ENCODE peak calls at places on chromosomes 11 and 22, in six cellular contexts. J, Y, I, V, O and Q are unnamed samples.

GRCh38 chr11:64796757-64797541 is 6.1 kb downstream of the MAP4K2 start:
- DNase-seq in I (no peak), O (no peak), V (no peak), Y (no peak), J (no peak), Q (no peak)

GRCh38 chr11:2088284-2088683 is 50.9 kb downstream of the IGF2 start:
- DNase-seq in V (no peak), J (no peak), Y (no peak), I (no peak), O (no peak), Q (no peak)

GRCh38 chr11:911031-911889 is 650 bp upstream of the CHID1 start:
- DNase-seq in I (peak; percentile 76), J (no peak), V (peak; percentile 88), Y (peak; percentile 72), O (no peak), Q (no peak)

GRCh38 chr11:93606314-93606713 is 55.2 kb upstream of the CEP295 start:
- DNase-seq in I (no peak), O (no peak), J (no peak), V (no peak), Y (no peak), Q (no peak)

GRCh38 chr11:119797137-119797611 is 68.2 kb upstream of the NECTIN1 start:
- DNase-seq in J (no peak), O (no peak), V (no peak), I (peak; percentile 90), Y (peak; percentile 32), Q (no peak)

GRCh38 chr11:61118406-61118805 is 16.1 kb downstream of the CD5 start:
- DNase-seq in J (no peak), V (no peak), O (no peak), I (no peak), Y (no peak), Q (no peak)

GRCh38 chr11:16804104-16804947 is 65.9 kb downstream of the C11orf58 start:
- DNase-seq in I (no peak), V (peak; percentile 93), J (no peak), Y (no peak), O (no peak), Q (no peak)

GRCh38 chr11:64441127-64441526 is 82.2 kb downstream of the RPS6KA4 start:
- DNase-seq in J (no peak), O (no peak), V (no peak), Y (no peak), I (no peak), Q (no peak)

GRCh38 chr11:82059505-82059904 is 674.2 kb downstream of the FAM181B start:
- DNase-seq in O (no peak), V (no peak), I (no peak), J (no peak), Y (no peak), Q (no peak)

GRCh38 chr11:14413307-14414072 is 54.5 kb upstream of the RRAS2 start:
- DNase-seq in J (no peak), O (no peak), Y (peak; percentile 86), I (peak; percentile 67), V (peak; percentile 87), Q (no peak)

GRCh38 chr22:46737105-46737975 is 712 bp downstream of the CERK start:
- DNase-seq in V (peak; percentile 47), J (peak; percentile 65), Y (peak; percentile 65), I (peak; percentile 72), O (no peak), Q (no peak)

GRCh38 chr22:39893526-39893925 is at the start of gene ENTHD1:
- DNase-seq in J (no peak), I (no peak), V (no peak), O (no peak), Y (peak; percentile 42), Q (no peak)

GRCh38 chr22:47213571-47214230 is 451.3 kb downstream of the TBC1D22A start:
- DNase-seq in J (peak; percentile 44), Y (peak; percentile 34), O (no peak), V (peak; percentile 32), I (peak; percentile 15), Q (no peak)

GRCh38 chr11:120137611-120138521 is at the start of gene TRIM29:
- DNase-seq in Y (no peak), I (no peak), V (no peak), J (peak; percentile 33), O (no peak), Q (no peak)

GRCh38 chr22:44045171-44045570 is 21.1 kb downstream of the PARVB start:
- DNase-seq in I (no peak), Y (no peak), J (no peak), O (no peak), V (no peak), Q (no peak)

GRCh38 chr11:126307706-126308105 is 3.8 kb downstream of the DCPS start:
- DNase-seq in I (peak; percentile 62), O (no peak), Y (peak; percentile 87), V (peak; percentile 79), J (no peak), Q (no peak)

GRCh38 chr11:10076458-10077141 is 217.4 kb downstream of the SBF2 start:
- DNase-seq in I (peak; percentile 61), J (no peak), Y (peak; percentile 83), V (peak; percentile 66), O (no peak), Q (no peak)

GRCh38 chr11:85182437-85183109 is 444.6 kb downstream of the DLG2 start:
- DNase-seq in J (no peak), O (no peak), Y (peak; percentile 87), V (peak; percentile 65), I (peak; percentile 65), Q (no peak)

GRCh38 chr11:86802601-86803051 is 2.3 kb downstream of the PRSS23 start:
- DNase-seq in V (peak; percentile 74), Y (peak; percentile 81), J (no peak), I (peak; percentile 77), O (no peak), Q (no peak)

GRCh38 chr22:50217543-50218152 is 16.8 kb downstream of the SELENOO start:
- DNase-seq in I (no peak), Y (no peak), O (no peak), J (no peak), V (no peak), Q (no peak)

GRCh38 chr22:29030016-29030617 is 31.5 kb downstream of the C22orf31 start:
- DNase-seq in Y (peak; percentile 29), J (no peak), O (no peak), I (no peak), V (peak; percentile 57), Q (no peak)

GRCh38 chr22:46081036-46081830 is 69.1 kb upstream of the PPARA start:
- DNase-seq in Y (no peak), J (peak; percentile 67), I (no peak), V (no peak), O (no peak), Q (no peak)

GRCh38 chr11:106159846-106160245 is 82.4 kb downstream of the AASDHPPT start:
- DNase-seq in O (no peak), Y (no peak), J (no peak), I (no peak), V (peak; percentile 19), Q (no peak)

GRCh38 chr22:37255558-37256006 is 11.5 kb upstream of the RAC2 start:
- DNase-seq in I (no peak), V (no peak), J (no peak), O (no peak), Y (no peak), Q (no peak)

GRCh38 chr22:31044262-31044861 is 36.8 kb upstream of the SMTN start:
- DNase-seq in Y (no peak), J (no peak), O (peak; percentile 46), I (no peak), V (peak; percentile 63), Q (no peak)

GRCh38 chr11:117477721-117478120 is 150.1 kb downstream of the CEP164 start:
- DNase-seq in Y (no peak), J (no peak), V (no peak), I (no peak), O (no peak), Q (no peak)

GRCh38 chr11:117480221-117480620 is 152.6 kb downstream of the CEP164 start:
- DNase-seq in I (no peak), O (no peak), J (no peak), Y (no peak), V (no peak), Q (no peak)

GRCh38 chr11:117478926-117479325 is 151.3 kb downstream of the CEP164 start:
- DNase-seq in J (no peak), O (no peak), I (no peak), Y (no peak), V (no peak), Q (no peak)

GRCh38 chr11:117478126-117478856 is 150.6 kb downstream of the CEP164 start:
- DNase-seq in J (no peak), V (no peak), Y (no peak), I (no peak), O (no peak), Q (no peak)

GRCh38 chr11:117479372-117479771 is 151.7 kb downstream of the CEP164 start:
- DNase-seq in I (no peak), J (no peak), O (no peak), Y (peak; percentile 46), V (no peak), Q (no peak)
- TF ChIP-seq CTCF in I (peak; percentile 38), J (no peak), O (no peak), Y (peak; percentile 72), V (no peak), Q (no peak)

GRCh38 chr22:23837911-23838685 is 708 bp downstream of the DERL3 start:
- DNase-seq in V (no peak), Y (peak; percentile 60), J (no peak), I (peak; percentile 46), O (no peak), Q (no peak)
- H3K4me3 ChIP-seq in V (no peak overlapping the region), Y (peak overlapping the region; percentile 71), J (peak overlapping the region; percentile 58), I (peak overlapping the region; percentile 48), O (peak overlapping the region; percentile 52), Q (no peak overlapping the region)

DNA sequence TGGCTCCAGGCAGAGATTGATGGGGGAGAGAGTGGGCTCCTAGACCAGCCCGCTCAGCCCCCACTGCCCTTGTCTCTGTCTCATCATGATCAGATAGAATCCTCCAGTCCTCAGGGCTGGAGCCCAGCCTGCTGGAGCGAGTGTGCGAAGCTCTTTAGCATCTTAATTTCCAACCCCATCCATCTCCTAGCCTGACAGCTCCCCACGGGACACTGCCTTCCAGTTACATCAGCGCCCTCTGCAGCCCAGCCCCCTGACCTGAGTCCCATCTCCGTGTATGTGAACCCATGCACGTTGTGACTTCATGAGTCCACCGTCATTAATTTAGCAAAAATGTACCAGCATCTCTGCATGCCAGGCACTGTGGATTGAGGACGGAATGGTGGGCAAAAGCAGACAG is 2.1 kb downstream of the P2RX3 start:
- DNase-seq in I (peak; percentile 65), Y (peak; percentile 64), J (no peak), O (no peak), V (peak; percentile 26), Q (no peak)
- TF ChIP-seq CTCF in I (peak; percentile 59), Y (peak; percentile 73), J (no peak), O (no peak), V (peak; percentile 23), Q (peak; percentile 13)

GRCh38 chr11:7893792-7894191 is 37.3 kb downstream of the OR10A6 start:
- DNase-seq in V (no peak), I (no peak), J (no peak), Y (no peak), O (no peak), Q (no peak)

GRCh38 chr11:7889985-7890384 is 41.1 kb downstream of the OR10A6 start:
- DNase-seq in I (no peak), J (no peak), O (no peak), V (no peak), Y (no peak), Q (no peak)

GRCh38 chr11:7892059-7892699 is 38.9 kb downstream of the OR10A6 start:
- DNase-seq in J (no peak), O (peak; percentile 63), V (peak; percentile 84), I (no peak), Y (no peak), Q (peak; percentile 77)

GRCh38 chr11:7892751-7893356 is 38.2 kb downstream of the OR10A6 start:
- DNase-seq in J (no peak), I (peak; percentile 60), Y (peak; percentile 85), O (peak; percentile 50), V (peak; percentile 83), Q (peak; percentile 28)

GRCh38 chr11:7890417-7891179 is 40.5 kb downstream of the OR10A6 start:
- DNase-seq in I (peak; percentile 11), V (no peak), Y (no peak), J (no peak), O (no peak), Q (no peak)
- H3K4me3 ChIP-seq in I (no peak overlapping the region), V (no peak overlapping the region), Y (no peak overlapping the region), J (no peak overlapping the region), O (no peak overlapping the region), Q (no peak overlapping the region)